ENCODE peak calls at places on chromosomes 16 and 17, in five cellular contexts. One of them, this sample, is unnamed.

GRCh38 chr17:65364408-65364807 is 197.0 kb downstream of the AXIN2 start:
- DNase-seq in A549: no peak
- DNase-seq in transverse colon: no peak
- DNase-seq in ovary: no peak
- DNase-seq in stomach: no peak
- DNase-seq in this sample: no peak

GRCh38 chr17:69607162-69607834 is 192.8 kb downstream of the MAP2K6 start:
- DNase-seq in ovary: peak
- DNase-seq in stomach: peak
- DNase-seq in transverse colon: peak
- DNase-seq in A549: peak
- DNase-seq in this sample: peak

GRCh38 chr17:82217530-82218204 is 5.0 kb upstream of the CCDC57 start:
- DNase-seq in stomach: peak
- DNase-seq in transverse colon: peak
- DNase-seq in A549: peak
- DNase-seq in ovary: no peak
- DNase-seq in this sample: no peak

GRCh38 chr17:45091778-45092425 is 30.8 kb downstream of the NMT1 start:
- DNase-seq in stomach: no peak
- DNase-seq in A549: peak
- DNase-seq in ovary: no peak
- DNase-seq in transverse colon: no peak
- DNase-seq in this sample: no peak

GRCh38 chr17:27980035-27980434 is 62.4 kb upstream of the NLK start:
- DNase-seq in stomach: no peak
- DNase-seq in ovary: no peak
- DNase-seq in A549: peak
- DNase-seq in transverse colon: no peak
- DNase-seq in this sample: no peak

GRCh38 chr17:81238490-81238814 is 403 bp downstream of the TEPSIN start:
- DNase-seq in transverse colon: no peak
- DNase-seq in stomach: no peak
- DNase-seq in A549: no peak
- DNase-seq in ovary: no peak
- DNase-seq in this sample: no peak

GRCh38 chr17:2250140-2251095 is 53.2 kb downstream of the SMG6 start:
- DNase-seq in stomach: no peak
- DNase-seq in ovary: no peak
- DNase-seq in A549: no peak
- DNase-seq in transverse colon: no peak
- DNase-seq in this sample: no peak

GRCh38 chr17:4565209-4566141 is 5.1 kb upstream of the GGT6 start:
- DNase-seq in ovary: no peak
- DNase-seq in A549: peak
- DNase-seq in transverse colon: peak
- DNase-seq in stomach: peak
- DNase-seq in this sample: no peak

GRCh38 chr16:6633441-6633840 is 699.2 kb upstream of the RBFOX1 start:
- DNase-seq in A549: no peak
- DNase-seq in transverse colon: no peak
- DNase-seq in ovary: no peak
- DNase-seq in stomach: no peak
- DNase-seq in this sample: no peak

GRCh38 chr16:64158941-64159588 is 962.8 kb downstream of the CDH11 start:
- DNase-seq in stomach: no peak
- DNase-seq in ovary: no peak
- DNase-seq in transverse colon: no peak
- DNase-seq in A549: no peak
- DNase-seq in this sample: no peak

GRCh38 chr16:75250089-75250808 is 1.2 kb downstream of the BCAR1 start:
- DNase-seq in A549: no peak
- DNase-seq in stomach: peak
- DNase-seq in transverse colon: peak
- DNase-seq in ovary: peak
- DNase-seq in this sample: no peak

GRCh38 chr17:33595783-33596182 is 302.7 kb upstream of the ASIC2 start:
- DNase-seq in ovary: no peak
- DNase-seq in stomach: no peak
- DNase-seq in transverse colon: no peak
- DNase-seq in A549: no peak
- DNase-seq in this sample: no peak

GRCh38 chr16:57262841-57263584 is 18.0 kb downstream of the ARL2BP start:
- DNase-seq in transverse colon: no peak
- DNase-seq in A549: no peak
- DNase-seq in ovary: no peak
- DNase-seq in stomach: peak
- DNase-seq in this sample: no peak

GRCh38 chr17:3015890-3016289 is 47.5 kb downstream of the OR1D5 start:
- DNase-seq in transverse colon: no peak
- DNase-seq in A549: no peak
- DNase-seq in stomach: no peak
- DNase-seq in ovary: no peak
- DNase-seq in this sample: no peak

GRCh38 chr16:66553223-66553622 is 847 bp downstream of the CKLF start:
- DNase-seq in A549: no peak
- DNase-seq in ovary: no peak
- DNase-seq in stomach: peak
- DNase-seq in transverse colon: peak
- DNase-seq in this sample: no peak

GRCh38 chr17:40602445-40603443 is 37.5 kb upstream of the CCR7 start:
- DNase-seq in transverse colon: no peak
- DNase-seq in stomach: no peak
- DNase-seq in ovary: no peak
- DNase-seq in A549: no peak
- DNase-seq in this sample: no peak

GRCh38 chr17:54902611-54903010 is 2.0 kb downstream of the TOM1L1 start:
- DNase-seq in A549: no peak
- DNase-seq in ovary: no peak
- DNase-seq in stomach: no peak
- DNase-seq in transverse colon: no peak
- DNase-seq in this sample: no peak

GRCh38 chr17:17348872-17349723 is 45.9 kb downstream of the NT5M start:
- DNase-seq in transverse colon: no peak
- DNase-seq in stomach: no peak
- DNase-seq in ovary: no peak
- DNase-seq in A549: no peak
- DNase-seq in this sample: no peak

GRCh38 chr17:47305302-47305923 is 18.3 kb upstream of the EFCAB13 start:
- DNase-seq in A549: peak
- DNase-seq in stomach: no peak
- DNase-seq in ovary: no peak
- DNase-seq in transverse colon: no peak
- DNase-seq in this sample: no peak

GRCh38 chr16:47712276-47713224 is 251.4 kb downstream of the PHKB start:
- DNase-seq in transverse colon: no peak
- DNase-seq in stomach: no peak
- DNase-seq in ovary: no peak
- DNase-seq in A549: no peak
- DNase-seq in this sample: no peak

GRCh38 chr16:51556694-51557327 is 405.7 kb upstream of the SALL1 start:
- DNase-seq in ovary: peak
- DNase-seq in transverse colon: peak
- DNase-seq in A549: peak
- DNase-seq in stomach: no peak
- DNase-seq in this sample: no peak

GRCh38 chr16:70801611-70802010 is 653 bp upstream of the VAC14 start:
- DNase-seq in A549: no peak
- DNase-seq in transverse colon: no peak
- DNase-seq in stomach: no peak
- DNase-seq in ovary: no peak
- DNase-seq in this sample: no peak

GRCh38 chr17:2844386-2844785 is 48.1 kb downstream of the RAP1GAP2 start:
- DNase-seq in stomach: no peak
- DNase-seq in A549: peak
- DNase-seq in ovary: no peak
- DNase-seq in transverse colon: no peak
- DNase-seq in this sample: no peak

GRCh38 chr17:45092932-45093430 is 31.9 kb downstream of the NMT1 start:
- DNase-seq in transverse colon: peak
- DNase-seq in A549: peak
- DNase-seq in ovary: peak
- DNase-seq in stomach: peak
- DNase-seq in this sample: peak

GRCh38 chr16:10317425-10318001 is 68.3 kb upstream of the ATF7IP2 start:
- DNase-seq in transverse colon: no peak
- DNase-seq in stomach: no peak
- DNase-seq in A549: no peak
- DNase-seq in ovary: no peak
- DNase-seq in this sample: no peak

GRCh38 chr16:89873822-89874689 is 664 bp downstream of the TCF25 start:
- DNase-seq in ovary: peak
- DNase-seq in stomach: peak
- DNase-seq in A549: peak
- DNase-seq in transverse colon: peak
- DNase-seq in this sample: peak
- TF ChIP-seq POLR2A in ovary: no peak
- TF ChIP-seq POLR2A in stomach: no peak
- TF ChIP-seq POLR2A in A549: no peak
- TF ChIP-seq POLR2A in transverse colon: no peak
- TF ChIP-seq POLR2A in this sample: no peak

GRCh38 chr16:84595052-84595481 is 22.8 kb downstream of the COTL1 start:
- DNase-seq in stomach: peak
- DNase-seq in ovary: no peak
- DNase-seq in A549: no peak
- DNase-seq in transverse colon: peak
- DNase-seq in this sample: no peak

GRCh38 chr16:84596161-84596560 is 21.7 kb downstream of the COTL1 start:
- DNase-seq in ovary: no peak
- DNase-seq in stomach: no peak
- DNase-seq in transverse colon: no peak
- DNase-seq in A549: no peak
- DNase-seq in this sample: no peak

GRCh38 chr16:84592718-84593117 is 25.2 kb downstream of the COTL1 start:
- DNase-seq in stomach: no peak
- DNase-seq in transverse colon: no peak
- DNase-seq in ovary: no peak
- DNase-seq in A549: no peak
- DNase-seq in this sample: no peak

GRCh38 chr16:84594725-84595038 is 23.2 kb downstream of the COTL1 start:
- DNase-seq in transverse colon: no peak
- DNase-seq in A549: no peak
- DNase-seq in stomach: no peak
- DNase-seq in ovary: no peak
- DNase-seq in this sample: no peak

DNA sequence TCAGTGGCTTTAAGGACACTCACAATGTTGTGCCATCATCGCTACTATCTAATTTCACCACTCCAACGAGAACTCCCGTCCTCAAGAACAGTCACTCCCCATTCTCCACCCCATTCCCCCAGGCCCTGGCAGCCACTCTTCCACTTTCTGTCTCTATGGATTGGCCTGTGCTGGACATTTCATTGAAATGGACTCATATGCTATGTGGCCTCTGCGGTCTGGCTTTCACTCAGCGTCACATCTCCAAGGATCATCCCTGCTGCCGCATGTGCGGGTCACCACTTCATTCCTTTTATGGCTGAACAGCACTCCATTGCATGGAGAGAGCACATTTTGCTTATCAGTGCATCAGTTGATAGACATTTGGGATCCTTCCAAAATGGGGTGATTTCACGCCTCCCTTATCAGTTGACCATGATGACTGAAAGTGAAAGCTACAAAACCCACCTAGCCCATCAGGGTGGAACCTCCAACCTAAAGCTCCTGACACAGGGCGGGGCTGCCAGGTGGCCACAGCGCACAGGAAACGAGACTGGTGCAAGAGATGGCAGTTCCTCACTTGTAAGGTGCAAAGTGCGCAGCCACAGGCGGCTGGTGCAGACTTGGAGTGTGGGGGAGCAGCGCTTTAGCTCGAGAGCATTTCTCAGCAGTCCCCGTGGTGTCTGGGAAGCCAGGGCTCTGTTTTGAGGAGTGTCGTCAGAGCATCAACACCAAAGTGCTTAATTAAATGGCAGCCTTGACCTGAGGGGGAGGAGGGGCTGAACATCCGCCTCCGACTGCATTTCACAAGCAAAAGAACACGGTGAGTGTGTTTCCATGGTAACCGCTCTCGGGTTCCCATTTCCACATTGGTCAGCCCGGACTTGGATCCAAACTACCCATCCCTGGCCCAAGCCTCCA is 23.8 kb downstream of the COTL1 start:
- DNase-seq in stomach: peak
- DNase-seq in transverse colon: peak
- DNase-seq in A549: no peak
- DNase-seq in ovary: no peak
- DNase-seq in this sample: no peak
- H3K4me3 ChIP-seq in stomach: no peak
- H3K4me3 ChIP-seq in transverse colon: no peak
- H3K4me3 ChIP-seq in A549: no peak
- H3K4me3 ChIP-seq in ovary: no peak
- H3K4me3 ChIP-seq in this sample: no peak

DNA sequence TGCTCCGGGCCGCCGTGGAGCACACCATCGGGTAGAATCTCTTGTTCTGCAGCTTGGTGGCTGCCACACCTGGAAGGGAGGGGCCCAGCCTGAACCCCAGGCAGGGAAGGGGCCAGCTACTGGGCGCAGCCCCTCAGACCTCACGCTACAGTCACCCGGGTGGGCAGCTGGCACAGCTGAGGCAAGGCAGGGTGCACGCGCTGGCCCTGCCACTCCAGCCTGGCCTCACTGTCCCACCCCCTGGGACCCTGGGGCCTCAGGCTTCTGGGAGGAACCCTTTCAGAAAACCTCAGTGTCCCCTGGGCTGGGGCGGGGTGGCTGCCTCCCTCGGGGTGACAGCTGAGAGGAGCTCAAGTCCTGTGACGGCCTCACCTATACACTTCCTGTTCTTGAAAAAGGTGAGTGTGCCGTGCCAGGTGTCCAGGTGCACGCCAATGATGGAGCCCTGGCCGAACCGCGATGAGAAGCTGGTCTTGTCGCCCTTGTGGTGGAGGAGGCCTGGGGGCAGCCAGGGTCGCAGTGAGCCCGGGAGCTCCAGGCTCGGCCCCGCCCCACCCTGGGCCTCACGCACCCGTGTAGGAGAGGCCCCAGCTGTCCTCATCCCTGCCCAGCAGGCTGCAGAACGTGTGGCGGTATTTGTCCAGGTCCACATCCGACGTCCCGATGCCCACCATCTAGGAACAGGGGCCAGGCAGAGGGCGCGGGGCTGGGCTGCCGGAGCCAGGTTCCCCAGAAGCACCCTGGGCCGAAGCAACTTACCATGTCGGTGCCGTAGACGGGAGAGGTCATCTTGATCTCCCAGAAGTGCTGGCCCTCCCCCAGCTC is 4.7 kb upstream of the MRPS34 start:
- DNase-seq in stomach: no peak
- DNase-seq in A549: no peak
- DNase-seq in ovary: no peak
- DNase-seq in transverse colon: no peak
- DNase-seq in this sample: no peak
- TF ChIP-seq POLR2A in stomach: no peak
- TF ChIP-seq POLR2A in A549: peak
- TF ChIP-seq POLR2A in ovary: no peak
- TF ChIP-seq POLR2A in transverse colon: no peak
- TF ChIP-seq POLR2A in this sample: no peak

GRCh38 chr16:11681977-11682654 is 13.9 kb downstream of the SNN start:
- DNase-seq in stomach: peak
- DNase-seq in A549: no peak
- DNase-seq in transverse colon: peak
- DNase-seq in ovary: no peak
- DNase-seq in this sample: peak
- H3K4me3 ChIP-seq in stomach: no peak
- H3K4me3 ChIP-seq in A549: no peak
- H3K4me3 ChIP-seq in transverse colon: no peak
- H3K4me3 ChIP-seq in ovary: no peak
- H3K4me3 ChIP-seq in this sample: no peak